ENCODE peak calls at places on chromosomes 3 and 15, in seven cellular contexts. U, I, O, P, K, L and W are unnamed samples.

GRCh38 chr3:31364711-31365110 is 168.0 kb upstream of the STT3B start:
- DNase-seq in U (no peak), I (no peak), O (peak; percentile 70), P (no peak), K (no peak), L (no peak), W (no peak)

GRCh38 chr3:16697437-16698258 is 92.4 kb upstream of the DAZL start:
- DNase-seq in U (no peak), I (no peak), O (peak; percentile 87), P (no peak), K (no peak), L (no peak), W (no peak)

GRCh38 chr3:101791778-101792177 is 12.8 kb downstream of the NXPE3 start:
- DNase-seq in U (no peak), I (no peak), O (no peak), P (no peak), K (peak; percentile 68), L (no peak), W (no peak)

GRCh38 chr15:91376016-91376415 is 276.0 kb downstream of the SV2B start:
- DNase-seq in U (no peak), I (no peak), O (no peak), P (no peak), K (no peak), L (no peak), W (no peak)

GRCh38 chr15:39599871-39600270 is 19.0 kb downstream of the THBS1 start:
- DNase-seq in U (no peak), I (no peak), O (peak; percentile 47), P (no peak), K (no peak), L (no peak), W (peak; percentile 38)

GRCh38 chr3:131526801-131527347 is 24.1 kb upstream of the MRPL3 start:
- DNase-seq in U (peak; percentile 15), I (peak; percentile 43), O (peak; percentile 59), P (no peak), K (peak; percentile 26), L (peak; percentile 38), W (no peak)

GRCh38 chr3:7520059-7520458 is 659.1 kb downstream of the GRM7 start:
- DNase-seq in U (no peak), I (no peak), O (no peak), P (no peak), K (no peak), L (no peak), W (no peak)

GRCh38 chr15:87227846-87228245 is 1028.7 kb downstream of the NTRK3 start:
- DNase-seq in U (no peak), I (no peak), O (peak; percentile 6), P (no peak), K (no peak), L (no peak), W (no peak)

GRCh38 chr15:64191971-64192830 is 29.4 kb upstream of the PPIB start:
- DNase-seq in U (peak; percentile 72), I (no peak), O (no peak), P (no peak), K (no peak), L (no peak), W (no peak)

GRCh38 chr15:92273732-92274131 is 119.9 kb upstream of the ST8SIA2 start:
- DNase-seq in U (no peak), I (no peak), O (no peak), P (no peak), K (no peak), L (no peak), W (no peak)

GRCh38 chr15:58669108-58669507 is 80.4 kb downstream of the ADAM10 start:
- DNase-seq in U (no peak), I (no peak), O (no peak), P (no peak), K (no peak), L (no peak), W (no peak)

GRCh38 chr3:190734490-190734889 is 128.0 kb downstream of the GMNC start:
- DNase-seq in U (no peak), I (no peak), O (no peak), P (no peak), K (no peak), L (no peak), W (no peak)

GRCh38 chr3:115423170-115423569 is 200.1 kb upstream of the GAP43 start:
- DNase-seq in U (no peak), I (no peak), O (no peak), P (no peak), K (no peak), L (no peak), W (no peak)

GRCh38 chr3:143847787-143848631 is at the start of gene SLC9A9:
- DNase-seq in U (no peak), I (peak; percentile 15), O (peak; percentile 73), P (peak; percentile 9), K (peak; percentile 64), L (no peak), W (peak; percentile 17)

GRCh38 chr3:34078418-34078817 is 280.0 kb downstream of the PDCD6IP start:
- DNase-seq in U (no peak), I (no peak), O (no peak), P (no peak), K (no peak), L (no peak), W (no peak)

GRCh38 chr15:40894689-40895308 is 549 bp downstream of the VPS18 start:
- DNase-seq in U (peak; percentile 50), I (peak; percentile 62), O (peak; percentile 78), P (no peak), K (peak; percentile 65), L (no peak), W (no peak)

GRCh38 chr3:56185827-56186226 is 282.4 kb downstream of the ERC2 start:
- DNase-seq in U (no peak), I (no peak), O (no peak), P (no peak), K (no peak), L (no peak), W (no peak)

GRCh38 chr3:38002940-38003339 is 12.4 kb downstream of the VILL start:
- DNase-seq in U (no peak), I (no peak), O (no peak), P (no peak), K (no peak), L (no peak), W (no peak)

GRCh38 chr3:13479332-13479581 is 849 bp upstream of the HDAC11 start:
- DNase-seq in U (no peak), I (peak; percentile 56), O (no peak), P (no peak), K (no peak), L (peak; percentile 52), W (no peak)

GRCh38 chr3:97979610-97980009 is 7.4 kb upstream of the RIOX2 start:
- DNase-seq in U (no peak), I (no peak), O (no peak), P (no peak), K (no peak), L (peak; percentile 43), W (no peak)
- TF ChIP-seq CTCF in U (no peak), I (no peak), O (no peak), P (no peak), K (no peak), L (no peak), W (no peak)

GRCh38 chr15:63140936-63141335 is 16.3 kb downstream of the RPS27L start:
- DNase-seq in U (no peak), I (no peak), O (no peak), P (no peak), K (no peak), L (no peak), W (no peak)

GRCh38 chr15:63151665-63152064 is 5.6 kb downstream of the RPS27L start:
- DNase-seq in U (no peak), I (no peak), O (no peak), P (no peak), K (no peak), L (no peak), W (no peak)

GRCh38 chr15:63145426-63145825 is 11.9 kb downstream of the RPS27L start:
- DNase-seq in U (no peak), I (no peak), O (no peak), P (no peak), K (no peak), L (no peak), W (no peak)

GRCh38 chr15:63146684-63147083 is 10.6 kb downstream of the RPS27L start:
- DNase-seq in U (no peak), I (no peak), O (peak; percentile 53), P (no peak), K (no peak), L (no peak), W (no peak)
- TF ChIP-seq CTCF in U (no peak), I (no peak), O (peak; percentile 24), P (no peak), K (no peak), L (no peak), W (no peak)

GRCh38 chr3:81760215-81760614 is 1.2 kb downstream of the GBE1 start:
- DNase-seq in U (no peak), I (no peak), O (no peak), P (no peak), K (no peak), L (no peak), W (no peak)

GRCh38 chr3:81764665-81765064 is 3.2 kb upstream of the GBE1 start:
- DNase-seq in U (no peak), I (no peak), O (peak; percentile 67), P (no peak), K (no peak), L (no peak), W (no peak)

GRCh38 chr3:81758275-81758674 is 3.2 kb downstream of the GBE1 start:
- DNase-seq in U (peak; percentile 80), I (no peak), O (peak; percentile 77), P (no peak), K (no peak), L (no peak), W (peak; percentile 24)

GRCh38 chr3:81761904-81762565 is 590 bp upstream of the GBE1 start:
- DNase-seq in U (no peak), I (no peak), O (peak; percentile 33), P (no peak), K (no peak), L (no peak), W (no peak)

DNA sequence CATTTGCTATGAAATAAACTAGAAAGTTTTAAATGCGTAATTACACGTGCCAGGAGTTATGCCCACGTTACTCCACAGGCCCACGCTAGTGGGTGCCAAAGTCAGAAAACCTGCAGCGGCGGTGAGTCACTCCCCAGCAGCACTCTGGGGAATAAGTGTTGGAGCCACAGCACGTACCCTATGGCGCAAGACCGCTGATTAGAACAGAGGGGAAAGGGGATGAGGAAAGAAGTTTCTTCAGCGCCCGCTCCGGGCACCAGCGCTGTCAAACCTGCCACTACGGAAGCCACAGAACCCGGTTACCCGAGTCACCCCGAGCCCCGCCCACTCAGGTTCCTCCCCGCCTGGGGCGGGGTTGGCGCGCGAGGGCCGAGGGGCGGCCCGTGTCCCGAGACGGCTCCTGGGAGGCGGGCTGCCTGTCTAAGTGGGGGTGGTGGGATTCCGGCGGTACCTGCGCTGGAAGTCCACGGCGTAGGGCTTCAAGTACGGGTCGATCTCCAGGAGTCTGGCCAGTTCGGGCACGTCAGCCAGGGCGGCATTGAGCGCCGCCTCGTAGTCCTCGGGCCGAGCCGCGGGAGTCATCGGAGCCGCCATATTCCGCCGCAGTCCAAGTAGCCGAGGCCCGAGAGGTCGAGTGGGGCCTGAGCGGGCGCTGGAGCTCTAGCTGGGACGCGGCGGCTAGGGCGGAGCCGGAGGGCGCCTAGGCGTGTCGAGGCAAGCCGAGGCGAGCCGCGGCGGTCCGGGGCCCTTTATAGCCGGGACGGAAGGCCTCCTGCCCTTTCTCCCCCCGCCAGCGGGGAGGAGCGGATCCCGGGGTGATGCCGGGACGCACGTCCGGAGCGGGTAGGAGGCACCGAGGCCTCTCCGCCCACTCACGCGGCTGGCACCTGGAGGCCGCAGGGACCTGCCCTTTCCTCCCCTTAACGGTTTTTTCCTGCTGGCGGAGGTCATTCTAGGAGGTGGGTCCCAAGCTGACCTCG is at the start of gene GBE1:
- DNase-seq in U (peak; percentile 81), I (peak; percentile 96), O (peak; percentile 98), P (peak; percentile 75), K (peak; percentile 96), L (peak; percentile 93), W (peak; percentile 81)
- TF ChIP-seq CTCF in U (peak; percentile 52), I (peak; percentile 24), O (peak; percentile 54), P (peak; percentile 56), K (peak; percentile 39), L (peak; percentile 51), W (peak; percentile 45)

GRCh38 chr3:71022552-71023335 is 560.8 kb downstream of the FOXP1 start:
- DNase-seq in U (no peak), I (no peak), O (no peak), P (no peak), K (no peak), L (no peak), W (no peak)
- TF ChIP-seq CTCF in U (peak; percentile 53), I (no peak), O (peak; percentile 25), P (peak; percentile 15), K (peak; percentile 15), L (peak; percentile 38), W (no peak)